ENCODE peak calls at places on chromosomes 1 and 21, in six cellular contexts. D is HCT116, C is astrocyte, J is GM12878, I is IMR-90, M is GM23248. W is an unnamed sample.

GRCh38 chr1:52554756-52555155 is 1.9 kb upstream of the TUT4 start:
- DNase-seq in I (peak; percentile 31), D (no peak), C (peak; percentile 22), M (peak; percentile 61), J (no peak), W (peak; percentile 23)

GRCh38 chr1:33986389-33987095 is 122.7 kb downstream of the HMGB4 start:
- DNase-seq in J (no peak), M (peak; percentile 95), I (peak; percentile 7), C (peak; percentile 66), D (no peak), W (peak; percentile 82)

GRCh38 chr1:147547065-147547464 is 5.8 kb downstream of the BCL9 start:
- DNase-seq in C (no peak), I (no peak), M (no peak), J (no peak), D (no peak), W (no peak)

GRCh38 chr1:87061742-87062156 is 147.3 kb downstream of the HS2ST1 start:
- DNase-seq in J (peak; percentile 66), C (peak; percentile 68), M (peak; percentile 69), I (peak; percentile 71), D (no peak), W (peak; percentile 61)

GRCh38 chr21:37636152-37636860 is 269.7 kb downstream of the DYRK1A start:
- DNase-seq in I (peak; percentile 76), M (peak; percentile 86), C (peak; percentile 66), J (no peak), D (no peak), W (peak; percentile 84)

GRCh38 chr21:36547464-36547863 is 67.5 kb upstream of the CLDN14 start:
- DNase-seq in C (no peak), M (no peak), D (no peak), I (no peak), J (no peak), W (no peak)

GRCh38 chr1:200029035-200029623 is 1.6 kb downstream of the NR5A2 start:
- DNase-seq in I (peak; percentile 36), C (no peak), M (peak; percentile 65), J (no peak), D (peak; percentile 4), W (peak; percentile 81)

GRCh38 chr1:13749543-13750307 is 49.7 kb downstream of the PRDM2 start:
- DNase-seq in I (peak; percentile 36), M (peak; percentile 82), C (no peak), J (no peak), D (no peak), W (peak; percentile 75)

GRCh38 chr1:93528416-93528815 is 80.5 kb downstream of the FNBP1L start:
- DNase-seq in I (no peak), J (no peak), D (no peak), M (no peak), C (no peak), W (no peak)

GRCh38 chr1:83760211-83760978 is 238.5 kb downstream of the TTLL7 start:
- DNase-seq in M (no peak), I (no peak), C (no peak), D (no peak), J (no peak), W (no peak)

GRCh38 chr1:30047576-30047975 is 675.8 kb downstream of the MATN1 start:
- DNase-seq in D (no peak), I (no peak), M (no peak), J (no peak), C (no peak), W (no peak)

GRCh38 chr1:43707191-43708005 is at the start of gene ST3GAL3:
- DNase-seq in I (peak; percentile 90), C (peak; percentile 83), M (peak; percentile 99), D (peak; percentile 67), J (peak; percentile 67), W (peak; percentile 97)

GRCh38 chr1:43704838-43705237 is 2.5 kb upstream of the ST3GAL3 start:
- DNase-seq in I (no peak), J (no peak), M (peak; percentile 75), C (peak; percentile 18), D (no peak), W (peak; percentile 45)

GRCh38 chr1:43706598-43707190 is 642 bp upstream of the ST3GAL3 start:
- DNase-seq in D (no peak), M (peak; percentile 57), C (no peak), J (no peak), I (no peak), W (peak; percentile 39)

GRCh38 chr1:43705334-43705733 is 2.0 kb upstream of the ST3GAL3 start:
- DNase-seq in I (no peak), C (no peak), D (no peak), M (peak; percentile 42), J (no peak), W (no peak)

DNA sequence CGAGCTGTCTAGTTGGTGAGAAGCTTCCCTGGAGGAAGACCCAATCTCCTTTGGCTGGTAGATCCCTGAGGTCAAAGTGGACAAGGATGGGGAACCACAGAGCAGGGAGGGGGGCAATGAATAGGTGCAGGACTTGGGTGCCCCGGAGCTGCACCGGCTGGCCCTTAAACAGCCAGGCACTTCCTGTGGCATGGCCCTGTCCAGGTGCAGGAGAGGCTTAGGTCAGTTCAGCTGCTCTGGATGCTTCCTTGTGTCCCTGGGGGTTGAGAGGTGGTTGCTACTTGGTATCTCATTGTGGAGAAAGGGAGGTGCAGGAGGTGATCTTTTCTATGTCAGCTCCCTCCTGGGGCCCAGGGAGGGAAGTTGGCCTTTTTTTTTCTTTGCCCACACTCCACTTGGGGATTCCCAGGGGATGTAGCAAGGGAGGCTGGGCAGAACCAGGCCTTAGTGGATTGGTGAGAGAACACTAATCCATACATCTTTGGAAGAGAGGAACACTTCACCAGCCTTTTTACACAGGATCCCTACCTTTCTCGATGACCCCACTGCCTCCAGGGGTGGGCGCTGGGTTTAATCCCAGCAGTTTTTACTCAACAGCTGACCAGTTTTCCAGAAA is 1.2 kb upstream of the ST3GAL3 start:
- DNase-seq in I (no peak), C (no peak), D (no peak), J (no peak), M (peak; percentile 47), W (peak; percentile 26)
- H3K9ac ChIP-seq in I (no peak overlapping the region), C (peak overlapping the region; percentile 90), D (peak overlapping the region; percentile 74), J (peak overlapping the region; percentile 96), M (peak overlapping the region; percentile 93), W (peak overlapping the region; percentile 91)

GRCh38 chr1:99464738-99465137 is 181.2 kb upstream of the PALMD start:
- DNase-seq in M (no peak), D (no peak), C (no peak), J (no peak), I (no peak), W (no peak)
- H3K9ac ChIP-seq in M (no peak overlapping the region), D (no peak overlapping the region), C (no peak overlapping the region), J (no peak overlapping the region), I (no peak overlapping the region), W (no peak overlapping the region)

GRCh38 chr1:178564783-178565180 is 51.9 kb downstream of the TEX35 start:
- DNase-seq in M (no peak), I (no peak), J (no peak), D (no peak), C (no peak), W (no peak)
- H3K9ac ChIP-seq in M (no peak overlapping the region), I (no peak overlapping the region), J (no peak overlapping the region), D (no peak overlapping the region), C (no peak overlapping the region), W (no peak overlapping the region)

GRCh38 chr1:205240569-205240968 is 12.8 kb downstream of the TMCC2 start:
- DNase-seq in I (no peak), M (no peak), J (no peak), C (no peak), D (no peak), W (no peak)
- H3K9ac ChIP-seq in I (no peak overlapping the region), M (no peak overlapping the region), J (no peak overlapping the region), C (no peak overlapping the region), D (no peak overlapping the region), W (no peak overlapping the region)

GRCh38 chr1:178267646-178268094 is 173.8 kb downstream of the RASAL2 start:
- DNase-seq in D (peak; percentile 7), I (peak; percentile 40), M (peak; percentile 42), J (no peak), C (peak; percentile 57), W (no peak)

GRCh38 chr1:178258521-178258920 is 164.6 kb downstream of the RASAL2 start:
- DNase-seq in J (no peak), I (peak; percentile 10), C (no peak), M (no peak), D (no peak), W (no peak)

GRCh38 chr1:178266619-178267066 is 172.7 kb downstream of the RASAL2 start:
- DNase-seq in C (no peak), J (no peak), I (no peak), D (no peak), M (no peak), W (no peak)

GRCh38 chr1:178263341-178263740 is 169.4 kb downstream of the RASAL2 start:
- DNase-seq in C (peak; percentile 78), J (no peak), D (no peak), I (peak; percentile 44), M (peak; percentile 9), W (peak; percentile 59)

GRCh38 chr1:178262101-178262500 is 168.2 kb downstream of the RASAL2 start:
- DNase-seq in M (peak; percentile 64), J (no peak), C (peak; percentile 80), I (peak; percentile 92), D (no peak), W (peak; percentile 66)
- H3K9ac ChIP-seq in M (peak overlapping the region; percentile 9), J (no peak overlapping the region), C (peak overlapping the region; percentile 56), I (no peak overlapping the region), D (no peak overlapping the region), W (no peak overlapping the region)

W was measured in adipocyte.